ENCODE peak calls at places on chromosomes 2 and 18, in seven cellular contexts. L is NCI-H2029 treated with DMSO at 0.1 percent for 48 hours, B is NCI-H1436, R is Right ventricle myocardium inferior, I is AG10803, G is nucleus accumbens, V is anterior cingulate cortex. Y is an unnamed sample.

GRCh38 chr2:230893338-230893737 is 28.6 kb downstream of the ITM2C start:
- DNase-seq in L (no peak), B (no peak), R (no peak), I (no peak), G (no peak), V (no peak), Y (peak)

GRCh38 chr2:102449370-102449974 is 23.6 kb upstream of the SLC9A4 start:
- DNase-seq in L (no peak), B (no peak), R (no peak), I (peak), G (no peak), V (no peak), Y (no peak)

GRCh38 chr2:37892436-37893114 is 32.5 kb upstream of the RMDN2 start:
- DNase-seq in L (no peak), B (no peak), R (no peak), I (peak), G (no peak), V (no peak), Y (no peak)

GRCh38 chr2:8496617-8497016 is 185.2 kb upstream of the ID2 start:
- DNase-seq in L (peak), B (no peak), R (no peak), I (no peak), G (no peak), V (no peak), Y (no peak)

GRCh38 chr2:64524604-64525322 is 635 bp downstream of the AFTPH start:
- DNase-seq in L (no peak), B (no peak), R (no peak), I (no peak), G (peak), V (no peak), Y (no peak)

GRCh38 chr2:10285578-10286198 is 17.0 kb upstream of the HPCAL1 start:
- DNase-seq in L (no peak), B (no peak), R (peak), I (peak), G (peak), V (peak), Y (peak)

GRCh38 chr2:54956392-54956722 is 93.9 kb downstream of the RTN4 start:
- DNase-seq in L (no peak), B (no peak), R (no peak), I (peak), G (no peak), V (no peak), Y (no peak)

GRCh38 chr2:174337337-174338154 is 2.8 kb downstream of the SP9 start:
- DNase-seq in L (no peak), B (no peak), R (peak), I (peak), G (no peak), V (no peak), Y (no peak)

GRCh38 chr2:183060500-183061231 is 17.9 kb upstream of the DUSP19 start:
- DNase-seq in L (no peak), B (no peak), R (no peak), I (no peak), G (no peak), V (no peak), Y (no peak)

GRCh38 chr2:69597105-69597504 is 46.4 kb downstream of the AAK1 start:
- DNase-seq in L (no peak), B (no peak), R (no peak), I (no peak), G (no peak), V (no peak), Y (no peak)

GRCh38 chr2:121034551-121034950 is 250.5 kb downstream of the TFCP2L1 start:
- DNase-seq in L (no peak), B (no peak), R (no peak), I (no peak), G (no peak), V (no peak), Y (no peak)

GRCh38 chr18:22348521-22349316 is 69.0 kb downstream of the CTAGE1 start:
- DNase-seq in L (no peak), B (no peak), R (peak), I (peak), G (no peak), V (no peak), Y (peak)

GRCh38 chr18:55247032-55247431 is 287.8 kb upstream of the CCDC68 start:
- DNase-seq in L (no peak), B (no peak), R (no peak), I (no peak), G (no peak), V (no peak), Y (no peak)

GRCh38 chr2:777051-777450 is 99.8 kb upstream of the TMEM18 start:
- DNase-seq in L (no peak), B (no peak), R (no peak), I (no peak), G (no peak), V (no peak), Y (no peak)

GRCh38 chr2:98912221-98912851 is 23.7 kb downstream of the CRACDL start:
- DNase-seq in L (peak), B (peak), R (no peak), I (peak), G (no peak), V (peak), Y (no peak)

GRCh38 chr18:12520442-12520992 is 112.8 kb downstream of the PRELID3A start:
- DNase-seq in L (no peak), B (no peak), R (no peak), I (peak), G (no peak), V (no peak), Y (no peak)